ENCODE peak calls at places on chromosomes 2 and 18, in six cellular contexts. One of them, this sample, is unnamed. For H3K9me3, the result is how much of the 10 kb centered on the place peaks cover.

GRCh38 chr2:238774980-238775509 is 72.8 kb upstream of the TWIST2 start:
- DNase-seq in left ventricle myocardium inferior: no peak
- DNase-seq in kidney: no peak
- DNase-seq in pancreas: no peak
- DNase-seq in CD8-positive, alpha-beta T cell: no peak
- DNase-seq in tibial nerve: no peak
- DNase-seq in this sample: no peak

GRCh38 chr2:207539470-207539869 is 9.7 kb downstream of the CREB1 start:
- DNase-seq in left ventricle myocardium inferior: no peak
- DNase-seq in kidney: no peak
- DNase-seq in pancreas: no peak
- DNase-seq in CD8-positive, alpha-beta T cell: no peak
- DNase-seq in tibial nerve: no peak
- DNase-seq in this sample: no peak

GRCh38 chr2:48812376-48812775 is 56.9 kb upstream of the LHCGR start:
- DNase-seq in left ventricle myocardium inferior: no peak
- DNase-seq in kidney: no peak
- DNase-seq in pancreas: no peak
- DNase-seq in CD8-positive, alpha-beta T cell: no peak
- DNase-seq in tibial nerve: no peak
- DNase-seq in this sample: no peak

GRCh38 chr18:10235553-10235952 is 218.9 kb upstream of the APCDD1 start:
- DNase-seq in left ventricle myocardium inferior: no peak
- DNase-seq in kidney: no peak
- DNase-seq in pancreas: no peak
- DNase-seq in CD8-positive, alpha-beta T cell: no peak
- DNase-seq in tibial nerve: no peak
- DNase-seq in this sample: no peak

GRCh38 chr2:85259101-85259590 is 68.6 kb downstream of the TGOLN2 start:
- DNase-seq in left ventricle myocardium inferior: no peak
- DNase-seq in kidney: no peak
- DNase-seq in pancreas: no peak
- DNase-seq in CD8-positive, alpha-beta T cell: no peak
- DNase-seq in tibial nerve: no peak
- DNase-seq in this sample: peak

GRCh38 chr2:42872736-42873135 is 80.4 kb upstream of the HAAO start:
- DNase-seq in left ventricle myocardium inferior: no peak
- DNase-seq in kidney: no peak
- DNase-seq in pancreas: no peak
- DNase-seq in CD8-positive, alpha-beta T cell: no peak
- DNase-seq in tibial nerve: no peak
- DNase-seq in this sample: no peak

GRCh38 chr2:137969418-137969765 is 5.1 kb downstream of the HNMT start:
- DNase-seq in left ventricle myocardium inferior: no peak
- DNase-seq in kidney: no peak
- DNase-seq in pancreas: no peak
- DNase-seq in CD8-positive, alpha-beta T cell: no peak
- DNase-seq in tibial nerve: no peak
- DNase-seq in this sample: no peak

GRCh38 chr18:53101719-53102118 is 761.7 kb downstream of the DCC start:
- DNase-seq in left ventricle myocardium inferior: no peak
- DNase-seq in kidney: no peak
- DNase-seq in pancreas: no peak
- DNase-seq in CD8-positive, alpha-beta T cell: no peak
- DNase-seq in tibial nerve: no peak
- DNase-seq in this sample: no peak

GRCh38 chr2:121212661-121213325 is 72.2 kb downstream of the TFCP2L1 start:
- DNase-seq in left ventricle myocardium inferior: no peak
- DNase-seq in kidney: peak
- DNase-seq in pancreas: peak
- DNase-seq in CD8-positive, alpha-beta T cell: no peak
- DNase-seq in tibial nerve: no peak
- DNase-seq in this sample: no peak

GRCh38 chr18:47175283-47175894 is 775 bp downstream of the IER3IP1 start:
- DNase-seq in left ventricle myocardium inferior: no peak
- DNase-seq in kidney: no peak
- DNase-seq in pancreas: no peak
- DNase-seq in CD8-positive, alpha-beta T cell: no peak
- DNase-seq in tibial nerve: no peak
- DNase-seq in this sample: no peak

GRCh38 chr18:33835419-33835818 is 257.4 kb downstream of the ASXL3 start:
- DNase-seq in left ventricle myocardium inferior: no peak
- DNase-seq in kidney: no peak
- DNase-seq in pancreas: no peak
- DNase-seq in CD8-positive, alpha-beta T cell: no peak
- DNase-seq in tibial nerve: no peak
- DNase-seq in this sample: no peak

GRCh38 chr2:172095146-172095904 is 7.4 kb downstream of the DLX2 start:
- DNase-seq in left ventricle myocardium inferior: peak
- DNase-seq in kidney: peak
- DNase-seq in pancreas: peak
- DNase-seq in CD8-positive, alpha-beta T cell: peak
- DNase-seq in tibial nerve: no peak
- DNase-seq in this sample: peak

GRCh38 chr2:28292491-28292890 is 100.2 kb upstream of the FOSL2 start:
- DNase-seq in left ventricle myocardium inferior: no peak
- DNase-seq in kidney: no peak
- DNase-seq in pancreas: no peak
- DNase-seq in CD8-positive, alpha-beta T cell: no peak
- DNase-seq in tibial nerve: no peak
- DNase-seq in this sample: no peak

GRCh38 chr18:58241877-58242276 is 197.9 kb downstream of the NEDD4L start:
- DNase-seq in left ventricle myocardium inferior: no peak
- DNase-seq in kidney: no peak
- DNase-seq in pancreas: no peak
- DNase-seq in CD8-positive, alpha-beta T cell: no peak
- DNase-seq in tibial nerve: no peak
- DNase-seq in this sample: no peak

GRCh38 chr18:48229445-48230052 is 179.6 kb downstream of the ZBTB7C start:
- DNase-seq in left ventricle myocardium inferior: no peak
- DNase-seq in kidney: no peak
- DNase-seq in pancreas: no peak
- DNase-seq in CD8-positive, alpha-beta T cell: no peak
- DNase-seq in tibial nerve: no peak
- DNase-seq in this sample: no peak

GRCh38 chr2:116737951-116738350 is 1076.5 kb upstream of the DDX18 start:
- DNase-seq in left ventricle myocardium inferior: no peak
- DNase-seq in kidney: no peak
- DNase-seq in pancreas: no peak
- DNase-seq in CD8-positive, alpha-beta T cell: no peak
- DNase-seq in tibial nerve: no peak
- DNase-seq in this sample: no peak

GRCh38 chr2:161651547-161651946 is 27.3 kb downstream of the SLC4A10 start:
- DNase-seq in left ventricle myocardium inferior: no peak
- DNase-seq in kidney: peak
- DNase-seq in pancreas: peak
- DNase-seq in CD8-positive, alpha-beta T cell: no peak
- DNase-seq in tibial nerve: no peak
- DNase-seq in this sample: no peak

GRCh38 chr2:36287363-36288275 is 68.0 kb upstream of the CRIM1 start:
- DNase-seq in left ventricle myocardium inferior: no peak
- DNase-seq in kidney: no peak
- DNase-seq in pancreas: no peak
- DNase-seq in CD8-positive, alpha-beta T cell: no peak
- DNase-seq in tibial nerve: no peak
- DNase-seq in this sample: peak

GRCh38 chr2:230872968-230873669 is 8.4 kb downstream of the ITM2C start:
- DNase-seq in left ventricle myocardium inferior: no peak
- DNase-seq in kidney: no peak
- DNase-seq in pancreas: no peak
- DNase-seq in CD8-positive, alpha-beta T cell: no peak
- DNase-seq in tibial nerve: no peak
- DNase-seq in this sample: no peak

GRCh38 chr2:202249521-202249850 is 11.1 kb upstream of the SUMO1 start:
- DNase-seq in left ventricle myocardium inferior: no peak
- DNase-seq in kidney: no peak
- DNase-seq in pancreas: no peak
- DNase-seq in CD8-positive, alpha-beta T cell: no peak
- DNase-seq in tibial nerve: no peak
- DNase-seq in this sample: no peak

GRCh38 chr2:102672124-102672786 is 52.9 kb downstream of the SLC9A2 start:
- DNase-seq in left ventricle myocardium inferior: no peak
- DNase-seq in kidney: no peak
- DNase-seq in pancreas: no peak
- DNase-seq in CD8-positive, alpha-beta T cell: no peak
- DNase-seq in tibial nerve: no peak
- DNase-seq in this sample: no peak

GRCh38 chr18:51279367-51279984 is 82.0 kb upstream of the MEX3C start:
- DNase-seq in left ventricle myocardium inferior: no peak
- DNase-seq in kidney: no peak
- DNase-seq in pancreas: no peak
- DNase-seq in CD8-positive, alpha-beta T cell: no peak
- DNase-seq in tibial nerve: no peak
- DNase-seq in this sample: no peak

GRCh38 chr2:15773846-15774245 is 166.5 kb upstream of the MYCN start:
- DNase-seq in left ventricle myocardium inferior: no peak
- DNase-seq in kidney: no peak
- DNase-seq in pancreas: no peak
- DNase-seq in CD8-positive, alpha-beta T cell: no peak
- DNase-seq in tibial nerve: no peak
- DNase-seq in this sample: no peak

GRCh38 chr2:38203455-38203810 is 127.5 kb upstream of the CYP1B1 start:
- DNase-seq in left ventricle myocardium inferior: no peak
- DNase-seq in kidney: no peak
- DNase-seq in pancreas: no peak
- DNase-seq in CD8-positive, alpha-beta T cell: no peak
- DNase-seq in tibial nerve: no peak
- DNase-seq in this sample: no peak

GRCh38 chr2:182302174-182302573 is 124.7 kb downstream of the PDE1A start:
- DNase-seq in left ventricle myocardium inferior: no peak
- DNase-seq in kidney: no peak
- DNase-seq in pancreas: no peak
- DNase-seq in CD8-positive, alpha-beta T cell: no peak
- DNase-seq in tibial nerve: no peak
- DNase-seq in this sample: no peak

GRCh38 chr2:15941970-15942710 is 1.8 kb downstream of the MYCN start:
- DNase-seq in left ventricle myocardium inferior: no peak
- DNase-seq in kidney: peak
- DNase-seq in pancreas: peak
- DNase-seq in CD8-positive, alpha-beta T cell: no peak
- DNase-seq in tibial nerve: no peak
- DNase-seq in this sample: peak

GRCh38 chr2:205198130-205198505 is 484.2 kb upstream of the NRP2 start:
- DNase-seq in left ventricle myocardium inferior: peak
- DNase-seq in kidney: no peak
- DNase-seq in pancreas: no peak
- DNase-seq in CD8-positive, alpha-beta T cell: no peak
- DNase-seq in tibial nerve: no peak
- DNase-seq in this sample: no peak

GRCh38 chr2:237720962-237721361 is 77.6 kb upstream of the RBM44 start:
- DNase-seq in left ventricle myocardium inferior: no peak
- DNase-seq in kidney: no peak
- DNase-seq in pancreas: no peak
- DNase-seq in CD8-positive, alpha-beta T cell: no peak
- DNase-seq in tibial nerve: no peak
- DNase-seq in this sample: peak

GRCh38 chr2:207995887-207996286 is 29.4 kb downstream of the PLEKHM3 start:
- DNase-seq in left ventricle myocardium inferior: no peak
- DNase-seq in kidney: no peak
- DNase-seq in pancreas: no peak
- DNase-seq in CD8-positive, alpha-beta T cell: no peak
- DNase-seq in tibial nerve: no peak
- DNase-seq in this sample: no peak

GRCh38 chr2:114118088-114118487 is 228.2 kb downstream of the ACTR3 start:
- DNase-seq in left ventricle myocardium inferior: no peak
- DNase-seq in kidney: no peak
- DNase-seq in pancreas: no peak
- DNase-seq in CD8-positive, alpha-beta T cell: no peak
- DNase-seq in tibial nerve: no peak
- DNase-seq in this sample: no peak
- H3K4me3 ChIP-seq in left ventricle myocardium inferior: no peak
- H3K4me3 ChIP-seq in kidney: no peak
- H3K4me3 ChIP-seq in pancreas: no peak
- H3K4me3 ChIP-seq in CD8-positive, alpha-beta T cell: no peak
- H3K4me3 ChIP-seq in tibial nerve: no peak
- H3K4me3 ChIP-seq in this sample: no peak

GRCh38 chr18:55635439-55635838 is 47.4 kb upstream of the TCF4 start:
- DNase-seq in left ventricle myocardium inferior: no peak
- DNase-seq in kidney: no peak
- DNase-seq in pancreas: no peak
- DNase-seq in CD8-positive, alpha-beta T cell: no peak
- DNase-seq in tibial nerve: no peak
- DNase-seq in this sample: no peak

GRCh38 chr18:55634545-55634944 is 46.6 kb upstream of the TCF4 start:
- DNase-seq in left ventricle myocardium inferior: no peak
- DNase-seq in kidney: no peak
- DNase-seq in pancreas: no peak
- DNase-seq in CD8-positive, alpha-beta T cell: no peak
- DNase-seq in tibial nerve: no peak
- DNase-seq in this sample: no peak

GRCh38 chr18:55629136-55629535 is 41.1 kb upstream of the TCF4 start:
- DNase-seq in left ventricle myocardium inferior: no peak
- DNase-seq in kidney: no peak
- DNase-seq in pancreas: no peak
- DNase-seq in CD8-positive, alpha-beta T cell: no peak
- DNase-seq in tibial nerve: no peak
- DNase-seq in this sample: no peak

GRCh38 chr18:55637204-55637603 is 49.2 kb upstream of the TCF4 start:
- DNase-seq in left ventricle myocardium inferior: no peak
- DNase-seq in kidney: no peak
- DNase-seq in pancreas: no peak
- DNase-seq in CD8-positive, alpha-beta T cell: no peak
- DNase-seq in tibial nerve: no peak
- DNase-seq in this sample: no peak

GRCh38 chr18:55633032-55633431 is 45.0 kb upstream of the TCF4 start:
- DNase-seq in left ventricle myocardium inferior: no peak
- DNase-seq in kidney: no peak
- DNase-seq in pancreas: no peak
- DNase-seq in CD8-positive, alpha-beta T cell: no peak
- DNase-seq in tibial nerve: no peak
- DNase-seq in this sample: no peak
- H3K9me3 ChIP-seq in left ventricle myocardium inferior: under half
- H3K9me3 ChIP-seq in kidney: under half
- H3K9me3 ChIP-seq in pancreas: under half
- H3K9me3 ChIP-seq in CD8-positive, alpha-beta T cell: under half
- H3K9me3 ChIP-seq in tibial nerve: under half
- H3K9me3 ChIP-seq in this sample: under half

GRCh38 chr18:7011142-7011541 is 106.5 kb downstream of the LAMA1 start:
- DNase-seq in left ventricle myocardium inferior: no peak
- DNase-seq in kidney: no peak
- DNase-seq in pancreas: no peak
- DNase-seq in CD8-positive, alpha-beta T cell: no peak
- DNase-seq in tibial nerve: no peak
- DNase-seq in this sample: no peak
- H3K27ac ChIP-seq in left ventricle myocardium inferior: no peak
- H3K27ac ChIP-seq in kidney: no peak
- H3K27ac ChIP-seq in pancreas: no peak
- H3K27ac ChIP-seq in CD8-positive, alpha-beta T cell: no peak
- H3K27ac ChIP-seq in tibial nerve: no peak
- H3K27ac ChIP-seq in this sample: no peak

DNA sequence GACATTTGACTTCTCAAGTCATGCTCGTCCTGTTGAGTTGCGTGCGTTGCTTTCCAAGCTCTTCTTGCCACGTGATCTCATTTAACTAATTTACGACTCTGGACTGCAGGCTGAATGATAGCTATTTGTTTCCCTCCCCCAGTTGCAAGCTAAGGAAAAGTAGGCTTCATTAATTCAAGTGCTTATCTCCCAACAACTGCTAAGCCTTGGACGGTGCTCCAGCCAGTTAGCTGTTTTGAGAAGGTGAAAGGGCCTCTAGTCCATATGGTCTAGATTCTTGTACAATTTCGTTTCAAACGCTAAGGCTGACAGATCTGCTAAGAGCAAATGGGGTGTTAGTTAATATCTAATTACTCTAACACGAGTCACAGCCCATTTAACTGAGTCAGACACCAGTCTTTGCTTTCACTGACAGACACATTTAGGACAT is 21.1 kb downstream of the GPR45 start:
- DNase-seq in left ventricle myocardium inferior: no peak
- DNase-seq in kidney: no peak
- DNase-seq in pancreas: no peak
- DNase-seq in CD8-positive, alpha-beta T cell: no peak
- DNase-seq in tibial nerve: no peak
- DNase-seq in this sample: no peak
- H3K4me3 ChIP-seq in left ventricle myocardium inferior: no peak
- H3K4me3 ChIP-seq in kidney: no peak
- H3K4me3 ChIP-seq in pancreas: no peak
- H3K4me3 ChIP-seq in CD8-positive, alpha-beta T cell: no peak
- H3K4me3 ChIP-seq in tibial nerve: no peak
- H3K4me3 ChIP-seq in this sample: no peak